ENCODE peak calls at places on chromosomes 11 and 22, in nine cellular contexts. U is NCI-H1105; T is NCI-H2081; N is HCT116; G is head of caudate nucleus; B is HuH-7.5; P is naive thymus-derived CD8-positive, alpha-beta T cell; S is stimulated activated CD4-positive, alpha-beta T cell treated with anti-CD3 and anti-CD28 coated beads, Interleukin-2, amount 100 ng/mL, for 48 hours; Y is MG63. F is an unnamed sample.

GRCh38 chr22:37521236-37521739 is 2.1 kb upstream of the CARD10 start:
- DNase-seq in U (no peak), T (no peak), N (no peak), G (no peak), B (no peak), P (no peak), S (no peak), Y (no peak), F (no peak)

GRCh38 chr11:116210663-116211062 is 562.1 kb downstream of the BUD13 start:
- DNase-seq in U (no peak), T (no peak), N (no peak), G (no peak), B (no peak), P (no peak), S (no peak), Y (no peak), F (no peak)

GRCh38 chr22:45246060-45246985 is 5.6 kb upstream of the KIAA0930 start:
- DNase-seq in U (no peak), T (no peak), N (peak), G (no peak), B (peak), P (no peak), S (no peak), Y (peak), F (no peak)

GRCh38 chr11:100753562-100753961 is 66.5 kb downstream of the ARHGAP42 start:
- DNase-seq in U (no peak), T (no peak), N (no peak), G (no peak), B (no peak), P (no peak), S (no peak), Y (no peak), F (no peak)

GRCh38 chr11:35584321-35584720 is 33.9 kb upstream of the FJX1 start:
- DNase-seq in U (no peak), T (no peak), N (no peak), G (no peak), B (no peak), P (no peak), S (no peak), Y (no peak), F (no peak)

GRCh38 chr11:117734596-117734995 is 62.4 kb downstream of the DSCAML1 start:
- DNase-seq in U (no peak), T (peak), N (no peak), G (peak), B (no peak), P (no peak), S (no peak), Y (no peak), F (no peak)

GRCh38 chr11:131195801-131196517 is 174.5 kb upstream of the NTM start:
- DNase-seq in U (peak), T (peak), N (no peak), G (peak), B (no peak), P (no peak), S (no peak), Y (peak), F (peak)

GRCh38 chr11:85680897-85681296 is 5.1 kb downstream of the CCDC89 start:
- DNase-seq in U (no peak), T (no peak), N (no peak), G (no peak), B (no peak), P (no peak), S (no peak), Y (no peak), F (no peak)

GRCh38 chr22:19805821-19806212 is 45.2 kb downstream of the TBX1 start:
- DNase-seq in U (no peak), T (no peak), N (no peak), G (no peak), B (no peak), P (no peak), S (no peak), Y (no peak), F (no peak)

GRCh38 chr11:64284048-64284961 is at the start of gene BAD:
- DNase-seq in U (peak), T (peak), N (peak), G (peak), B (peak), P (peak), S (peak), Y (peak), F (peak)

GRCh38 chr11:43222215-43222614 is 89.6 kb upstream of the API5 start:
- DNase-seq in U (no peak), T (no peak), N (no peak), G (no peak), B (no peak), P (no peak), S (no peak), Y (no peak), F (no peak)

GRCh38 chr22:26672060-26672471 is 14.7 kb downstream of the MIAT start:
- DNase-seq in U (no peak), T (no peak), N (no peak), G (no peak), B (no peak), P (no peak), S (no peak), Y (no peak), F (no peak)

GRCh38 chr11:48096588-48097525 is 116.5 kb downstream of the PTPRJ start:
- DNase-seq in U (no peak), T (no peak), N (peak), G (peak), B (no peak), P (no peak), S (no peak), Y (no peak), F (no peak)

GRCh38 chr11:64321533-64321932 is 3.6 kb downstream of the PRDX5 start:
- DNase-seq in U (no peak), T (no peak), N (no peak), G (no peak), B (no peak), P (no peak), S (no peak), Y (no peak), F (peak)

GRCh38 chr11:36478700-36479329 is 31.3 kb downstream of the TRAF6 start:
- DNase-seq in U (peak), T (peak), N (peak), G (peak), B (no peak), P (no peak), S (no peak), Y (peak), F (peak)

GRCh38 chr11:78722786-78723185 is 148.1 kb upstream of the NARS2 start:
- DNase-seq in U (no peak), T (no peak), N (no peak), G (no peak), B (no peak), P (no peak), S (no peak), Y (no peak), F (no peak)

GRCh38 chr11:77113382-77114088 is 10.9 kb downstream of the OMP start:
- DNase-seq in U (peak), T (peak), N (no peak), G (peak), B (peak), P (no peak), S (no peak), Y (peak), F (peak)

GRCh38 chr22:34702279-34702678 is 363.7 kb upstream of the ISX start:
- DNase-seq in U (no peak), T (no peak), N (no peak), G (no peak), B (no peak), P (no peak), S (no peak), Y (no peak), F (no peak)

GRCh38 chr11:55852141-55852540 is 13.6 kb downstream of the OR5D16 start:
- DNase-seq in U (no peak), T (no peak), N (no peak), G (no peak), B (no peak), P (no peak), S (no peak), Y (no peak), F (no peak)

GRCh38 chr11:114496915-114497314 is 57.6 kb downstream of the REXO2 start:
- DNase-seq in U (no peak), T (no peak), N (no peak), G (no peak), B (no peak), P (no peak), S (no peak), Y (no peak), F (no peak)

GRCh38 chr11:95831198-95831883 is 41.0 kb downstream of the CEP57 start:
- DNase-seq in U (no peak), T (no peak), N (no peak), G (no peak), B (no peak), P (no peak), S (no peak), Y (no peak), F (no peak)

GRCh38 chr11:102014756-102015155 is 32.5 kb upstream of the CFAP300 start:
- DNase-seq in U (no peak), T (no peak), N (no peak), G (no peak), B (no peak), P (no peak), S (no peak), Y (no peak), F (no peak)

GRCh38 chr11:122440783-122441701 is 214.5 kb upstream of the UBASH3B start:
- DNase-seq in U (peak), T (peak), N (no peak), G (peak), B (no peak), P (no peak), S (no peak), Y (peak), F (no peak)

GRCh38 chr11:78166832-78167469 is 21.5 kb downstream of the KCTD21 start:
- DNase-seq in U (no peak), T (no peak), N (no peak), G (no peak), B (no peak), P (no peak), S (no peak), Y (no peak), F (no peak)

GRCh38 chr11:114896594-114896993 is 218.3 kb downstream of the NXPE2 start:
- DNase-seq in U (no peak), T (no peak), N (no peak), G (no peak), B (no peak), P (no peak), S (no peak), Y (no peak), F (no peak)

GRCh38 chr11:116360542-116360941 is 412.2 kb downstream of the BUD13 start:
- DNase-seq in U (no peak), T (no peak), N (no peak), G (no peak), B (no peak), P (no peak), S (no peak), Y (no peak), F (no peak)

GRCh38 chr11:128709402-128709801 is 15.5 kb downstream of the FLI1 start:
- DNase-seq in U (no peak), T (no peak), N (no peak), G (no peak), B (no peak), P (no peak), S (no peak), Y (peak), F (no peak)

GRCh38 chr11:12773591-12773990 is 99.4 kb downstream of the TEAD1 start:
- DNase-seq in U (no peak), T (no peak), N (no peak), G (no peak), B (no peak), P (no peak), S (no peak), Y (no peak), F (no peak)

GRCh38 chr11:69615545-69616278 is 25.2 kb upstream of the CCND1 start:
- DNase-seq in U (no peak), T (no peak), N (no peak), G (no peak), B (peak), P (no peak), S (no peak), Y (no peak), F (no peak)

GRCh38 chr11:74031310-74031676 is 22.4 kb upstream of the UCP3 start:
- DNase-seq in U (no peak), T (no peak), N (no peak), G (no peak), B (no peak), P (no peak), S (no peak), Y (no peak), F (no peak)

GRCh38 chr11:119641991-119642745 is 86.8 kb downstream of the NECTIN1 start:
- DNase-seq in U (peak), T (no peak), N (peak), G (peak), B (peak), P (no peak), S (peak), Y (peak), F (peak)

GRCh38 chr11:15158351-15159015 is 43.8 kb downstream of the INSC start:
- DNase-seq in U (no peak), T (no peak), N (no peak), G (no peak), B (no peak), P (no peak), S (no peak), Y (peak), F (no peak)

GRCh38 chr11:101436511-101437142 is 147.2 kb downstream of the TRPC6 start:
- DNase-seq in U (peak), T (peak), N (peak), G (peak), B (no peak), P (no peak), S (no peak), Y (no peak), F (no peak)

GRCh38 chr11:10638285-10638684 is 55.3 kb downstream of the IRAG1 start:
- DNase-seq in U (no peak), T (no peak), N (no peak), G (peak), B (no peak), P (no peak), S (no peak), Y (no peak), F (no peak)